ENCODE peak calls at places on chromosomes 3 and 15, in eight cellular contexts. V is spleen, R is heart left ventricle, K is uterus, W is HepG2, F is A549, I is suprapubic skin, O is vagina. T is an unnamed sample.

GRCh38 chr3:32421991-32422859 is 30.6 kb downstream of the CMTM7 start:
- DNase-seq in K (peak), I (peak), F (peak), O (no peak), W (no peak), R (peak), V (peak), T (peak)

GRCh38 chr3:186825294-186825821 is 17.2 kb upstream of the ADIPOQ start:
- DNase-seq in W (no peak), F (no peak), R (no peak), K (no peak), I (no peak), O (no peak), V (peak), T (no peak)

GRCh38 chr3:66671348-66671747 is 170.5 kb upstream of the LRIG1 start:
- DNase-seq in I (no peak), V (no peak), K (no peak), F (no peak), O (no peak), W (no peak), R (no peak), T (no peak)

GRCh38 chr15:69893863-69894262 is 203.9 kb downstream of the TLE3 start:
- DNase-seq in W (no peak), F (no peak), K (peak), O (no peak), V (no peak), I (no peak), R (peak), T (peak)

GRCh38 chr3:155701882-155702465 is 42.9 kb downstream of the PLCH1 start:
- DNase-seq in K (no peak), W (peak), R (no peak), V (no peak), I (no peak), O (no peak), F (peak), T (no peak)

GRCh38 chr15:58521293-58521991 is 89.7 kb downstream of the LIPC start:
- DNase-seq in O (no peak), F (peak), W (peak), I (no peak), V (peak), R (no peak), K (peak), T (peak)

GRCh38 chr15:60583946-60584345 is 105.0 kb upstream of the ICE2 start:
- DNase-seq in R (no peak), I (no peak), V (no peak), F (no peak), W (peak), K (no peak), O (no peak), T (no peak)

GRCh38 chr15:71375934-71376333 is 260.7 kb downstream of the THSD4 start:
- DNase-seq in W (no peak), R (no peak), V (no peak), O (no peak), I (no peak), F (no peak), K (no peak), T (no peak)

GRCh38 chr3:112357888-112358287 is 24.9 kb downstream of the CD200 start:
- DNase-seq in V (no peak), I (no peak), R (peak), W (no peak), O (no peak), F (no peak), K (no peak), T (no peak)

GRCh38 chr3:48465531-48466378 is 19.2 kb downstream of the ATRIP start:
- DNase-seq in W (peak), R (peak), I (peak), F (peak), O (peak), V (peak), K (peak), T (peak)

GRCh38 chr3:11808231-11808630 is 38.5 kb downstream of the TAMM41 start:
- DNase-seq in K (no peak), O (no peak), I (no peak), W (no peak), V (no peak), F (no peak), R (no peak), T (no peak)

GRCh38 chr3:55160241-55160877 is 232.5 kb upstream of the LRTM1 start:
- DNase-seq in V (no peak), K (no peak), F (peak), W (no peak), I (no peak), O (no peak), R (peak), T (peak)

GRCh38 chr3:148221303-148221702 is 476.4 kb upstream of the AGTR1 start:
- DNase-seq in V (no peak), K (no peak), O (no peak), W (no peak), I (no peak), F (no peak), R (no peak), T (no peak)

GRCh38 chr3:50519471-50520089 is 16.1 kb upstream of the CACNA2D2 start:
- DNase-seq in O (no peak), W (peak), V (peak), F (peak), K (peak), R (peak), I (no peak), T (peak)

GRCh38 chr15:22735781-22736180 is 50.7 kb upstream of the NIPA1 start:
- DNase-seq in R (no peak), V (no peak), K (no peak), O (no peak), F (no peak), W (no peak), I (no peak), T (no peak)

GRCh38 chr15:98067339-98067738 is 106.8 kb downstream of the ARRDC4 start:
- DNase-seq in I (no peak), K (no peak), O (no peak), V (no peak), R (no peak), W (no peak), F (no peak), T (no peak)

GRCh38 chr3:150760431-150761200 is 2.4 kb downstream of the SIAH2 start:
- DNase-seq in V (no peak), K (no peak), O (no peak), W (no peak), F (no peak), R (no peak), I (no peak), T (no peak)
- TF ChIP-seq CTCF in V (peak), K (no peak), O (no peak), W (no peak), F (no peak), R (no peak), I (no peak), T (no peak)

GRCh38 chr3:63914312-63914711 is 2.1 kb upstream of the SCAANT1 start:
- DNase-seq in K (peak), R (no peak), O (no peak), V (no peak), I (no peak), F (no peak), W (no peak), T (peak)
- H3K4me3 ChIP-seq in K (no peak), R (no peak), O (no peak), V (no peak), I (peak), F (no peak), W (peak), T (no peak)

GRCh38 chr15:92653836-92654524 is 1.6 kb downstream of the FAM174B start:
- DNase-seq in I (no peak), W (peak), F (no peak), R (no peak), V (no peak), O (peak), K (no peak), T (no peak)
- TF ChIP-seq POLR2A in I (no peak), W (no peak), F (no peak), R (no peak), V (no peak), O (no peak), K (no peak), T (no peak)

GRCh38 chr3:139202226-139202958 is 141.4 kb upstream of the MRPS22 start:
- DNase-seq in I (no peak), K (no peak), O (peak), F (no peak), R (no peak), V (no peak), W (peak), T (no peak)
- TF ChIP-seq CTCF in I (no peak), K (no peak), O (no peak), F (no peak), R (no peak), V (no peak), W (peak), T (no peak)

GRCh38 chr15:43360821-43361220 is 10.0 kb downstream of the ZSCAN29 start:
- DNase-seq in F (no peak), K (no peak), O (no peak), V (no peak), I (no peak), W (no peak), R (no peak), T (no peak)
- H3K4me3 ChIP-seq in F (no peak), K (no peak), O (no peak), V (no peak), I (no peak), W (no peak), R (no peak), T (no peak)

DNA sequence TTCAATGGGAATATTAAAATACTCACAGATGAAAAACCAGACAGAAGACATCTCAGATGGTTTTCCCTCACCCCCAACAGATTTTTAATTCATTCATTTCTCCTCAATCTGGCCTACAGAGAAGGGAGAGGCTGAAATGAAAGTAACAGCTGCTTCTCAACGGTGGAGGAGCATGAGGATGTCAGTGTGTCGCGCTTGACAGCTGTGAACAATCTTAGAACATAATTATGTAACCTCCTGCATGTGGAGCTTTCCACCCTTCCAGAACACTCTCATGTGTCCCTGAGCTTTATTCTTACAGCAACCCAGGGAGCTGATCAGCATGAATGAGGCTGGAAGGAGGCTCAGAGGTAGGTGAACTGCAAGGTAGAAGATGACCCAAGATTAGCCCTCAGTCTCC is 52.7 kb downstream of the MB21D2 start:
- DNase-seq in W (no peak), R (no peak), O (no peak), V (no peak), K (no peak), F (no peak), I (no peak), T (no peak)
- TF ChIP-seq POLR2A in W (no peak), R (no peak), O (no peak), V (no peak), K (no peak), F (no peak), I (no peak), T (no peak)